ENCODE peak calls at places on chromosomes 7 and 10, in eight cellular contexts. O is fibroblast of the aortic adventitia; L is cardiac muscle cell; S is uterus; W is CD8-positive, alpha-beta T cell; U is DND-41; X is brain microvascular endothelial cell; T is fibroblast of pulmonary artery. P is an unnamed sample.
A peak's percentile ranks its signal among the peaks of the same experiment; 100 is the strongest.

GRCh38 chr10:91708174-91708861 is 75.4 kb upstream of the PPP1R3C start:
- DNase-seq in O (no peak), L (no peak), X (no peak), T (no peak), U (no peak), W (no peak), S (no peak), P (no peak)

GRCh38 chr7:101555921-101556275 is 73.2 kb downstream of the MYL10 start:
- DNase-seq in O (no peak), T (no peak), W (no peak), L (no peak), S (no peak), X (no peak), U (no peak), P (no peak)

GRCh38 chr10:55144001-55144400 is 343.0 kb upstream of the PCDH15 start:
- DNase-seq in X (no peak), S (no peak), L (no peak), U (no peak), O (no peak), T (peak; percentile 14), W (no peak), P (no peak)

GRCh38 chr10:77230194-77230593 is 407.4 kb downstream of the KCNMA1 start:
- DNase-seq in O (peak; percentile 89), W (no peak), U (no peak), L (peak; percentile 51), X (no peak), T (peak; percentile 61), S (no peak), P (peak; percentile 88)

GRCh38 chr10:80359644-80360043 is 3.1 kb downstream of the DYDC2 start:
- DNase-seq in L (no peak), X (no peak), U (no peak), T (no peak), W (no peak), S (no peak), O (no peak), P (no peak)

GRCh38 chr10:30056281-30056680 is 3.1 kb downstream of the JCAD start:
- DNase-seq in U (no peak), S (no peak), O (peak; percentile 43), W (no peak), X (no peak), T (peak; percentile 47), L (peak; percentile 65), P (no peak)

GRCh38 chr10:64394744-64395143 is 873.5 kb downstream of the REEP3 start:
- DNase-seq in W (no peak), L (peak; percentile 55), X (peak; percentile 73), T (peak; percentile 48), S (no peak), O (peak; percentile 6), U (no peak), P (no peak)

GRCh38 chr10:34327184-34327583 is 487.9 kb downstream of the PARD3 start:
- DNase-seq in O (no peak), T (no peak), W (no peak), X (no peak), L (no peak), U (no peak), S (no peak), P (no peak)

GRCh38 chr10:93603023-93603422 is 2.0 kb upstream of the RBP4 start:
- DNase-seq in U (no peak), T (no peak), S (no peak), W (no peak), O (no peak), X (no peak), L (no peak), P (no peak)

GRCh38 chr7:117673839-117674238 is 194.0 kb downstream of the CFTR start:
- DNase-seq in O (peak; percentile 73), T (peak; percentile 79), W (no peak), L (peak; percentile 75), U (no peak), X (peak; percentile 45), S (no peak), P (no peak)

GRCh38 chr7:69602522-69602921 is 4.2 kb downstream of the AUTS2 start:
- DNase-seq in S (no peak), X (no peak), U (no peak), W (no peak), T (no peak), L (no peak), O (no peak), P (no peak)

GRCh38 chr10:120732643-120733313 is 118.4 kb upstream of the WDR11 start:
- DNase-seq in U (no peak), T (no peak), W (no peak), S (no peak), L (no peak), O (no peak), X (no peak), P (no peak)

GRCh38 chr7:98354511-98355249 is 46.2 kb downstream of the BAIAP2L1 start:
- DNase-seq in T (peak; percentile 71), X (peak; percentile 83), L (peak; percentile 84), O (peak; percentile 78), U (no peak), W (no peak), S (no peak), P (no peak)

GRCh38 chr7:116792813-116793212 is 69.6 kb upstream of the CAPZA2 start:
- DNase-seq in L (no peak), O (no peak), T (no peak), U (no peak), X (no peak), S (no peak), W (no peak), P (no peak)

GRCh38 chr7:152145853-152146466 is 120.5 kb downstream of the GALNT11 start:
- DNase-seq in X (peak; percentile 70), W (no peak), T (peak; percentile 84), L (peak; percentile 72), O (peak; percentile 95), S (no peak), U (peak; percentile 17), P (peak; percentile 10)

GRCh38 chr7:33421384-33421783 is 292.0 kb downstream of the BBS9 start:
- DNase-seq in W (no peak), U (no peak), O (peak; percentile 59), T (peak; percentile 41), L (peak; percentile 40), S (no peak), X (no peak), P (no peak)
- TF ChIP-seq CTCF in W (no peak), U (no peak), O (peak; percentile 15), T (peak; percentile 26), L (peak; percentile 13), S (no peak), X (no peak), P (peak; percentile 4)

DNA sequence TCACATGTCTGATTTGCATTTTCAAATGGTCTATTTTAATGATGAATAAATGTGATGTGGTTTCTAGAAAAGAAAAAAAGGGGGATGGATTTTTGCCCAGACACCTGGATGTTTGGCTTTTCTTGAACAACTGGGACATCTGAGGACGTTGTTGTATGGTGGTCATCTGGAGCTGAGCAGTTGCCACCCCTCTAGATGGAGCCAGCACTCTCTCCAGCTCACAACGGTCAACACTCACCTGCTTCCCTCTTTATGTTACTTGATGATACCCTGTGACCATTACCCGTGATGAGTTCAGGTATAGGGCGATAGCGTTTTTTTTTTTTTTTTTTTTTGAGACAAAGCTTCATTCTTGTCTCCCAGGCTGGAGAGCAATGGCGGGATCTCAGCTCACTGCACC is 30.1 kb upstream of the PAXIP1 start:
- DNase-seq in S (no peak), U (no peak), W (no peak), L (no peak), T (no peak), O (no peak), X (no peak), P (no peak)
- TF ChIP-seq CTCF in S (no peak), U (no peak), W (no peak), L (no peak), T (no peak), O (no peak), X (no peak), P (no peak)

GRCh38 chr7:158442260-158442659 is 145.4 kb downstream of the PTPRN2 start:
- DNase-seq in T (no peak), W (no peak), S (no peak), O (no peak), U (no peak), L (no peak), X (no peak), P (no peak)
- TF ChIP-seq CTCF in T (no peak), W (no peak), S (no peak), O (no peak), U (peak; percentile 49), L (no peak), X (peak; percentile 25), P (no peak)

DNA sequence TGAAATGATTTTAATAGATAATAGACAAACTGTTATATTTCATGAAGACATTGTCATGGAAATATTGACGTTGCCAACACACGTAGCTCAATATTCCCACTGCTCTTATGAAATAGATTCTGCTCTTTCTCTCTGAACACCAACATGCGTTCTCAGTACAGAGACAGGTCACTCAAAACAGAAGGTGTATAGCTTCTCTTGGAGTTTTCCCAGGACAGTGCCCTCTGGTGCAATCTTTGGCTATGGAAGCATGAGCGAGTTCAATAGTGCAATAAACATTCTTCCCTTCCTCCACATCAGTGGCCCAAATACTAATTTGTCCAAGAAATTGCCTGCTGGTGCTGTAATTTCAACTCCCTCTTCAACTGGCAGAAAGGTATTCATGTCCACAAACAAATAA is 145.3 kb downstream of the MAGI2 start:
- DNase-seq in W (no peak), S (no peak), T (peak; percentile 10), U (no peak), X (no peak), L (peak; percentile 21), O (no peak), P (no peak)
- TF ChIP-seq CTCF in W (no peak), S (no peak), T (peak; percentile 6), U (no peak), X (peak; percentile 22), L (peak; percentile 9), O (peak; percentile 9), P (peak; percentile 13)

DNA sequence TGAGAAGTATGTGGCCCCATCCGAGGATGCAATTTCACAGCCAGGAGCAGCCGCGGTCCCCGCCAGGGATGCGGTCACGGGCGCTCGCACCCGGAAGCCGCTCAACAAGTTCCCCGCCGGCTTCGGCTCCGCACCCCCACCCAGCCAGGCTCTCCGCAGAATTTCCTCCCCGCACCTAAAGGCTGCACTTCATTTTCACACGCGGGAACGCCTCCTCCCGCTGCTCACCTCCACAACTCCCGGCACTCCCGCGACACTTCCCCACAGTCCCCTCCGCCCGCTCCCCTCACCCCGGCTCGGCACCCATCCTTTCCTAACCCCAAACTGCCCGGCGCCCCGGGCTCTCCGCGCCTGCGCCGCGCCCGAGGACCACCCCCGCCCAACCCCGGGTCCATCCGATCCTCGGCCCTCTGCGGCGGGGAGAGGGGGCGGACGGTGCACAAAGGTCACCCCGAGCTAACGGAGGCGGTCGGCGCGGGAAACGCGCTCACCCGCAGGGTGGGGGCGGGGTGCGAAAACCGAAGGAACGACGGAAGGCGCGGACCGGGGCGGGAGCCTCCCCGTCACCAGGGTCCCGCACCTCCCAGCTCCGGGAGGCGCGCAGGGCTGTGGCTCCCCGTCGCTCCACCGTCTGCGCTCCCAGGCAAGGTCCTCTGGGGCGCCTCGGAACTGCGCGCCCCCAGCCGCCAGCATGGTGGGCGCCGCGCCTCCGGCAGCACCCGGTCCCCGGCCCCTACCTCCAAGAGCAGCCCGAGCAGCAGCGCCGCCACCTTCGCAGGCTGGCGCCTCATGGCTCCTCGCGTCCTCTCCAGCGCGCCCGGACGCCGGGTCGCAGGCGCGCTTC is 546 bp downstream of the VOPP1 start:
- DNase-seq in S (peak; percentile 52), T (peak; percentile 39), U (peak; percentile 75), X (peak; percentile 29), W (peak; percentile 26), O (peak; percentile 38), L (peak; percentile 57), P (no peak)
- TF ChIP-seq CTCF in S (no peak), T (no peak), U (peak; percentile 20), X (no peak), W (no peak), O (no peak), L (no peak), P (no peak)

P was measured in BJ.